ENCODE peak calls at places on chromosomes 12 and 14, in four cellular contexts. P, X, M and C are unnamed samples. For H3K4me1, the result is how much of the 10 kb centered on the place peaks cover.

GRCh38 chr14:60565211-60565610 is 56.3 kb downstream of the SIX6 start:
- DNase-seq in P (no peak), X (no peak), M (no peak), C (no peak)

GRCh38 chr14:97456958-97457357 is 659.8 kb downstream of the VRK1 start:
- DNase-seq in P (no peak), X (no peak), M (no peak), C (no peak)

GRCh38 chr12:80837342-80837978 is 100.3 kb downstream of the LIN7A start:
- DNase-seq in X (no peak), P (no peak), M (peak), C (no peak)

GRCh38 chr14:52075371-52075770 is 6.5 kb upstream of the NID2 start:
- DNase-seq in P (no peak), X (no peak), M (no peak), C (no peak)

GRCh38 chr12:107322063-107322462 is 228.7 kb upstream of the CRY1 start:
- DNase-seq in X (no peak), P (no peak), M (no peak), C (no peak)

GRCh38 chr12:66903782-66904396 is 225.0 kb upstream of the GRIP1 start:
- DNase-seq in X (no peak), M (no peak), P (no peak), C (no peak)

GRCh38 chr12:12367096-12367998 is 10.5 kb downstream of the BORCS5 start:
- DNase-seq in P (no peak), M (no peak), X (no peak), C (no peak)

GRCh38 chr14:75527449-75528163 is 5.3 kb downstream of the BATF start:
- DNase-seq in M (no peak), P (no peak), X (no peak), C (no peak)

GRCh38 chr12:130127527-130127908 is 34.7 kb upstream of the FZD10 start:
- DNase-seq in X (no peak), M (no peak), P (peak), C (no peak)

GRCh38 chr12:97943359-97943758 is 480.8 kb downstream of the RMST start:
- DNase-seq in P (no peak), X (no peak), M (peak), C (no peak)

GRCh38 chr14:75273272-75274044 is 5.2 kb upstream of the FOS start:
- DNase-seq in P (no peak), M (no peak), X (no peak), C (no peak)

GRCh38 chr12:112908548-112908947 is 1.8 kb downstream of the OAS1 start:
- DNase-seq in X (no peak), M (no peak), P (no peak), C (no peak)

GRCh38 chr14:79668941-79669340 is 542.4 kb downstream of the DIO2 start:
- DNase-seq in X (no peak), P (no peak), M (no peak), C (no peak)

GRCh38 chr12:62861157-62861535 is 73.8 kb downstream of the PPM1H start:
- DNase-seq in M (no peak), P (no peak), X (no peak), C (no peak)

GRCh38 chr12:81170072-81170471 is 92.2 kb downstream of the ACSS3 start:
- DNase-seq in P (no peak), X (no peak), M (no peak), C (no peak)

GRCh38 chr14:56199095-56199975 is 81.1 kb downstream of the PELI2 start:
- DNase-seq in M (no peak), P (peak), X (no peak), C (no peak)

GRCh38 chr14:21107360-21107781 is 6.5 kb downstream of the TMEM253 start:
- DNase-seq in P (no peak), X (no peak), M (no peak), C (no peak)

GRCh38 chr12:125683748-125684381 is 618.6 kb downstream of the AACS start:
- DNase-seq in X (peak), P (no peak), M (peak), C (no peak)

GRCh38 chr12:49345048-49345839 is 1.4 kb upstream of the DNAJC22 start:
- DNase-seq in M (peak), P (no peak), X (peak), C (no peak)

GRCh38 chr12:5269846-5270245 is 162.1 kb upstream of the NTF3 start:
- DNase-seq in M (no peak), X (no peak), P (no peak), C (no peak)

GRCh38 chr12:52650520-52651081 is 1.4 kb downstream of the KRT2 start:
- DNase-seq in M (no peak), X (no peak), P (no peak), C (no peak)

GRCh38 chr14:67955241-67955640 is 135.7 kb downstream of the RAD51B start:
- DNase-seq in P (no peak), M (no peak), X (no peak), C (no peak)

GRCh38 chr14:73170686-73171085 is 34.4 kb downstream of the PSEN1 start:
- DNase-seq in M (peak), P (no peak), X (no peak), C (no peak)

GRCh38 chr14:90513151-90514014 is 116.6 kb downstream of the CALM1 start:
- DNase-seq in P (peak), X (no peak), M (peak), C (no peak)

GRCh38 chr12:120242275-120242799 is 23.2 kb downstream of the PXN start:
- DNase-seq in X (peak), M (no peak), P (no peak), C (no peak)

GRCh38 chr12:52438305-52439301 is 4.4 kb upstream of the KRT75 start:
- DNase-seq in M (no peak), P (no peak), X (no peak), C (no peak)

DNA sequence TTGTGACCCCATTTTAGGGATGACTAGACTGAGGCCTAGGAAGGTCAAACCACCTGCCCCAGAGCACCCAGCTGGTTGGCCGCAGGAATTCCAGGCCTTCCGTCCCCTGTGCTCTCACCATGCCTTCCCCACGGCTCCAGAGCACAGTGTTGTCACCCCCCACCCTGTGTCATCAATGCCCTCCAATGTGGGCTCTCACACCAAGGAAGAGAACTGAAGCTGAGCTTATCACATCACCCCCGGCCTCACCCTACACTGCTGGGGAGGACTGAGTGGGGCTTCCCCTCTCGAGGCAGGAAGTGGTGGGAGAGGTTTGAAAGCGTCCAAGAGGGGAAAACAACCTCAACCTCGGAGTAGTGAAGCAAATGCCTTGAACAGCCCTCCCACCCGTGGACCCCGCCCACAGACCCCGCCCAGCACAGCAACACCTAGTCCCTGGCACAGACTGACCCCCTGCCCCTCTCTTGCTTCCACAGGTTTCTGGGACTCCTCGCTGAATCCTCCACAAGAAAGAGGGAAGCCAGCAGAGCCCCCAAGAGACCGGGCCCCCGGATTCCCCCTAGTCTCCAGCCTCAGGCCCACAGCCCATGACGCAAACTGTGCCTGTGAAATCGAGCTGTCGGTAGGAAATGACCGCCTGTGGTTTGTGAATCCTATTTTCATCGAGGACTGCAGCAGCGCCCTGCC is 97.2 kb downstream of the LGMN start:
- DNase-seq in X (no peak), P (no peak), M (no peak), C (no peak)
- H3K4me1 ChIP-seq in X (under half), P (under half), M (under half), C (under half)

GRCh38 chr14:24195186-24196070 is at the start of gene TM9SF1:
- DNase-seq in X (peak), P (peak), M (peak), C (no peak)
- TF ChIP-seq CTCF in X (no peak), P (no peak), M (no peak), C (no peak)

GRCh38 chr14:95316826-95317225 is 2.9 kb downstream of the CLMN start:
- DNase-seq in M (no peak), X (no peak), P (no peak), C (no peak)

GRCh38 chr14:95319312-95320075 is at the start of gene CLMN:
- DNase-seq in M (peak), X (peak), P (no peak), C (no peak)

GRCh38 chr14:95318870-95319311 is 817 bp downstream of the CLMN start:
- DNase-seq in M (peak), X (no peak), P (no peak), C (no peak)

GRCh38 chr14:95317817-95318343 is 1.8 kb downstream of the CLMN start:
- DNase-seq in P (no peak), X (no peak), M (no peak), C (no peak)

GRCh38 chr14:95318399-95318834 is 1.3 kb downstream of the CLMN start:
- DNase-seq in P (no peak), X (peak), M (no peak), C (no peak)
- H3K4me1 ChIP-seq in P (half or more), X (under half), M (under half), C (under half)

GRCh38 chr12:88578821-88579518 is 1.3 kb downstream of the KITLG start:
- DNase-seq in M (peak), P (no peak), X (no peak), C (no peak)
- TF ChIP-seq CTCF in M (peak), P (peak), X (peak), C (peak)

GRCh38 chr12:94235894-94236293 is 87.5 kb downstream of the PLXNC1 start:
- DNase-seq in X (no peak), M (no peak), P (no peak), C (no peak)

GRCh38 chr12:94244165-94245133 is 96.1 kb downstream of the PLXNC1 start:
- DNase-seq in M (no peak), P (no peak), X (no peak), C (no peak)

GRCh38 chr12:94240171-94240570 is 91.8 kb downstream of the PLXNC1 start:
- DNase-seq in X (no peak), M (no peak), P (no peak), C (no peak)

GRCh38 chr12:94242871-94243270 is 94.5 kb downstream of the PLXNC1 start:
- DNase-seq in M (no peak), P (no peak), X (no peak), C (no peak)

GRCh38 chr12:94239332-94239731 is 91.0 kb downstream of the PLXNC1 start:
- DNase-seq in P (no peak), M (no peak), X (no peak), C (no peak)
- H3K4me1 ChIP-seq in P (under half), M (under half), X (under half), C (under half)

GRCh38 chr12:56315626-56316473 is at the start of gene CNPY2:
- DNase-seq in P (peak), X (peak), M (peak), C (peak)
- TF ChIP-seq CTCF in P (no peak), X (peak), M (peak), C (no peak)

GRCh38 chr12:6338955-6339761 is 2.7 kb downstream of the TNFRSF1A start:
- DNase-seq in P (no peak), M (no peak), X (no peak), C (no peak)

GRCh38 chr12:6343518-6343917 is 1.6 kb upstream of the TNFRSF1A start:
- DNase-seq in M (no peak), X (no peak), P (no peak), C (no peak)

GRCh38 chr12:6342140-6342889 is 439 bp upstream of the TNFRSF1A start:
- DNase-seq in M (no peak), P (no peak), X (no peak), C (no peak)

GRCh38 chr12:6341439-6342139 is at the start of gene TNFRSF1A:
- DNase-seq in P (peak), X (peak), M (peak), C (no peak)

GRCh38 chr12:6340745-6341438 is 984 bp downstream of the TNFRSF1A start:
- DNase-seq in M (no peak), X (peak), P (no peak), C (no peak)
- H3K4me1 ChIP-seq in M (half or more), X (under half), P (half or more), C (half or more)

GRCh38 chr12:47818701-47819543 is 781 bp downstream of the HDAC7 start:
- DNase-seq in P (peak), M (peak), X (peak), C (no peak)
- TF ChIP-seq CTCF in P (no peak), M (peak), X (peak), C (peak)

GRCh38 chr12:94416613-94417012 is 43.1 kb downstream of the CEP83 start:
- DNase-seq in M (peak), X (no peak), P (no peak), C (no peak)

GRCh38 chr12:94427520-94428381 is 31.9 kb downstream of the CEP83 start:
- DNase-seq in X (no peak), M (no peak), P (no peak), C (no peak)

GRCh38 chr12:94418517-94418916 is 41.1 kb downstream of the CEP83 start:
- DNase-seq in M (no peak), P (no peak), X (no peak), C (no peak)

GRCh38 chr12:94426049-94426448 is 33.6 kb downstream of the CEP83 start:
- DNase-seq in X (no peak), P (no peak), M (peak), C (no peak)

GRCh38 chr12:94421868-94422740 is 37.6 kb downstream of the CEP83 start:
- DNase-seq in P (no peak), X (no peak), M (peak), C (no peak)
- H3K4me1 ChIP-seq in P (under half), X (under half), M (under half), C (under half)

GRCh38 chr12:92506460-92506859 is 196.3 kb upstream of the PLEKHG7 start:
- DNase-seq in X (no peak), P (no peak), M (no peak), C (no peak)

GRCh38 chr12:92503977-92504966 is 198.5 kb upstream of the PLEKHG7 start:
- DNase-seq in X (peak), M (no peak), P (peak), C (no peak)

GRCh38 chr12:92503029-92503931 is 199.5 kb upstream of the PLEKHG7 start:
- DNase-seq in X (peak), P (no peak), M (no peak), C (no peak)

GRCh38 chr12:92505373-92506340 is 197.1 kb upstream of the PLEKHG7 start:
- DNase-seq in X (peak), P (peak), M (no peak), C (peak)

DNA sequence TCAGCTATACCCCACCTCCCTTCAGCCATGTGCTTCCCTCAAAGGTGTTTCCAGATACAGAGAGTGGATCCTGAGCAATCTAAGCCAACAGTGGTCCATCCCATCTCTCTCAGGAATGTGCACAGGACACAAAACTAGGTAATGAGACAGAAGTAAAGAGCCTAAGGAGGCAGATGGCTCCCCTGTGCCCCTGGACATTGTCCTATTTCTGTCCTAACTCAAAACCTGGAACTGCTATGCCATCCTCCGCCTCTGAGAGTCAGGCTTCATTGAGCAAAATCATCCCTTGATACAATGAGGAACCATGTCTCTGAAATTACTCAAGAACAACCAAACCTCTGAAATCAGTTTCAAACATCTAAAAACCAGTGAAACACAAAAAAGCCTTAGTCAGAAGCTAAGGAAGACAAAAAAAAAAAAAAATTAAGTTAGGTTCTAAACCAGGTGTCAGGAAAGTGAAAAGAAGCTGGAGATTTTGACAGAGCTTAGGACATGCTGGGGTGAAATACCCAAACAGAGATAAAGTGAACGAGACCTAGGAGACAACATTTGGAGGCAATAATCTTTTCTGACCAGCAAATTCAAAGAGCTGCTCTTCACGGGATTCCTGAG is 200.3 kb upstream of the PLEKHG7 start:
- DNase-seq in P (no peak), X (peak), M (no peak), C (no peak)
- TF ChIP-seq CTCF in P (no peak), X (peak), M (peak), C (peak)